ENCODE peak calls at places on chromosomes 4 and X, in six cellular contexts. U is Panc1, P is AG10803, N is HFFc6, G is BE2C, X is psoas muscle. H is an unnamed sample.

GRCh38 chr4:7254736-7255487 is 62.6 kb downstream of the SORCS2 start:
- DNase-seq in P (peak), N (no peak), X (no peak), U (no peak), G (peak), H (peak)

GRCh38 chr4:6085028-6085942 is 67.1 kb upstream of the C4orf50 start:
- DNase-seq in U (no peak), G (no peak), N (no peak), X (no peak), P (no peak), H (no peak)

GRCh38 chr4:57103051-57103450 is 7.1 kb downstream of the IGFBP7 start:
- DNase-seq in U (no peak), N (no peak), G (no peak), X (peak), P (peak), H (no peak)

GRCh38 chr4:171266666-171267065 is 546.5 kb upstream of the GALNTL6 start:
- DNase-seq in X (no peak), U (no peak), N (no peak), P (no peak), G (no peak), H (no peak)

GRCh38 chr4:2154215-2154614 is 87.7 kb downstream of the HAUS3 start:
- DNase-seq in P (no peak), G (no peak), N (no peak), U (no peak), X (no peak), H (no peak)

GRCh38 chr4:150283689-150284088 is 205.4 kb downstream of the DCLK2 start:
- DNase-seq in U (no peak), P (peak), N (peak), G (no peak), X (no peak), H (no peak)

GRCh38 chr4:134243742-134244713 is 42.4 kb upstream of the PABPC4L start:
- DNase-seq in P (no peak), G (peak), X (peak), U (no peak), N (no peak), H (no peak)

GRCh38 chr4:77045490-77045889 is 30.3 kb downstream of the CCNI start:
- DNase-seq in U (no peak), X (no peak), G (no peak), N (no peak), P (no peak), H (peak)

GRCh38 chr4:6451309-6451708 is 21.1 kb downstream of the PPP2R2C start:
- DNase-seq in X (no peak), N (no peak), G (no peak), P (no peak), U (no peak), H (no peak)

GRCh38 chr4:2330119-2331042 is 68.5 kb upstream of the MXD4 start:
- DNase-seq in U (peak), G (no peak), N (peak), P (peak), X (no peak), H (peak)

GRCh38 chr4:98664959-98665358 is 6.5 kb upstream of the TSPAN5 start:
- DNase-seq in U (no peak), X (no peak), G (no peak), P (no peak), N (no peak), H (peak)

GRCh38 chrX:133971586-133971985 is 13.8 kb downstream of the GPC3 start:
- DNase-seq in X (no peak), G (no peak), P (no peak), N (no peak), U (no peak), H (no peak)

GRCh38 chr4:87068591-87069021 is 133.8 kb downstream of the AFF1 start:
- DNase-seq in X (no peak), N (no peak), G (peak), P (no peak), U (no peak), H (no peak)

DNA sequence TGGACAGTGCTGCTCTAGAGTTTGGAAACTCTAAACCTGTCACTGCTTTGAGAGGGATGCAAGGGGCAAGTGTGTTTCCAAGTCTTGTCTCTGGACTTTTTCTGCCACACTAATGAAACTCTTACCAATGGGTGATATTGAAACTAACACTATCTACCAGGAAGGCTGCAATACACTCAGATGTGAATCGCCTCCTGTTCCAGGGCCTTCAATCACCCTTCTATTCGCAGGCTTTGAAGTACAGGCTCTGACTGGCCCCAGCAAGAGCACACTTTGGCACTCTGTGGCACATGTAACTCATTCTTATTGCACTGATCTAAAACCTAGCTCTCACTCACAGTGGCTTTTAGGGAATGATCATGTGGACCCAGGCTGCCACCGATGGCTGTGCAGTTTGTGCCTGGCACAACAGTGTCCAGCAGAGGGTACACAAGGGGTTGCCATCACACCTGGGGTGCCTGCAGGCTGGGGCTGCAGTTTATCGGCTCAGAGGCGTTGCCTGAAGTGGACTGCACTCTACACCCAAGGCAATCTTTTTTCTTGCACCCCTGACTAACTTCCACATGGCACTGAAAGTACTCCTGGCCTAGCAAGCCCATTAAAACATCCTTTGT is 210.8 kb downstream of the MGST2 start:
- DNase-seq in G (no peak), N (no peak), P (no peak), X (no peak), U (no peak), H (no peak)
- TF ChIP-seq CTCF in G (peak), N (no peak), P (no peak), X (no peak), U (no peak), H (no peak)

DNA sequence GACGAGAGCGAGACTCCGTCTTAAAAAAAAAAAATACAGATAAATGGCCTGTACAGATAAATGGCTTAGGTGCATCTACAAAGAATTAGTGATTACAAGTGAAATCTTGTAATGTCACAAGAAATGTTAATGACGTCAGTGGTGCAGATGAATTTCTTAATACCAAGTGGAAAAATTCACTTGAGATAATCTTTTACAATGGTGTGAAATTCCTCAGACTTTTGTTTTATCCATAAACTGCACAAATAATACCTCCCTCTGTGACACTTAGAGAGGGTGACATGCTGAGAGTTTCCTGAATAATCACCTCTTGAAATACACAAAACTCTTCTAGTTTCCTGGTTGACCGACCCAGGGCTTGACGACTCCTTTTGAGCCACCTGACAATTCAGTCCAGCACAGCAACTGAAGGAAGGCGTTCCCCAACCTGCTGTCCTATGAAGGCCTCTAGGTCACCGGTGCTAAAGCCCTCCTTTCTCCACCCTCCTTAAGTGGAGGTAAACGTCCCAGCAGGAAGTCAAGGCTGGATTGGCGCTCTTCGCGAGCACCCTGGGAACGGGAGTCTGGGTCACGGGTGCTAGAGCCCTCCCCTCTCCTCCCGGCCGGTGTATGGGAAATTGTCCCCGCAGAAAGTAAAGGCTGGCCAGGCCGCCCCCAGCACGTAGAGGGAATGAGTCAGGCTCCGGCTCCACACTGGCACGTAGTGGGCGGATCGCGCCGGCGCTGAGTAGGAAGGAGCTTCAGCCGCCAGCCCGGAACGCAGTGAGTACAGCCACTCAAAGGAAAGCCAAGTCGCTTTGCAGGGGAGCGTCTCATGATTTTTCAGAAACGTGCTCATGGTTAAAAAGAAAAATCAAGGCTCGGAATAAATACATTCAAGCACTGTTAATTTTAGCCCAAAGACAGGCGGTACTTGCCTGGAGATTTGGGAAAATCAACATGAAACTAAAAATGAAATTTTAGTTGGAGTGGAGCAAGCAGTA is at the start of gene TMEM144:
- DNase-seq in X (peak), N (peak), P (peak), G (peak), U (peak), H (peak)
- TF ChIP-seq CTCF in X (no peak), N (no peak), P (peak), G (no peak), U (no peak), H (no peak)

GRCh38 chrX:23398570-23398969 is 63.9 kb downstream of the PTCHD1 start:
- DNase-seq in G (no peak), P (no peak), X (no peak), U (no peak), N (no peak), H (no peak)

DNA sequence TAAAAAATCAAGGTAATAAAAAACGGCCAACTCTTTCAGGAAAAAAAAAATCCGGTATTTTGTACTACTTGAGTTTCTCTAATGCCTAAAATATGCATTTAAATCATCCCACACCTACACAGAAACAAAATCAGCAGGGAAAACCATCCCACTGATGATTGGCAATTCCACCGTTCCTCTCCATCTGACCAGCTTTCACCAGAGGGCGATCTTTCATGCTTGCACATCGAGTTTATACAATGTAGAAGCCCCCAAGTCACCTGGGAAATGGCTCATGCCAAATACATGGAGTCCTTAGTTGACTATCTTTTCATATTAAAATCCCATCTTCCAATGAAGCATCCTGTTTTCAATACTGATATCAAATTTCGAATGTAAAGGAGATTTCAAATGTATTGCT is 69.2 kb downstream of the PTCHD1 start:
- DNase-seq in U (no peak), X (no peak), G (peak), P (no peak), N (no peak), H (peak)
- TF ChIP-seq CTCF in U (peak), X (peak), G (peak), P (no peak), N (no peak), H (no peak)

GRCh38 chr4:75432683-75433082 is 81.5 kb downstream of the RCHY1 start:
- DNase-seq in U (peak), N (peak), P (peak), X (no peak), G (peak), H (peak)
- TF ChIP-seq CTCF in U (peak), N (peak), P (peak), X (no peak), G (peak), H (peak)

GRCh38 chr4:8410641-8411271 is 29.8 kb downstream of the ACOX3 start:
- DNase-seq in P (peak), G (peak), U (no peak), N (peak), X (peak), H (peak)
- TF ChIP-seq CTCF in P (peak), G (peak), U (peak), N (peak), X (peak), H (peak)

GRCh38 chr4:38313999-38314561 is 349.9 kb upstream of the KLF3 start:
- DNase-seq in G (no peak), P (peak), X (no peak), N (peak), U (no peak), H (no peak)
- TF ChIP-seq CTCF in G (no peak), P (no peak), X (no peak), N (no peak), U (no peak), H (no peak)

DNA sequence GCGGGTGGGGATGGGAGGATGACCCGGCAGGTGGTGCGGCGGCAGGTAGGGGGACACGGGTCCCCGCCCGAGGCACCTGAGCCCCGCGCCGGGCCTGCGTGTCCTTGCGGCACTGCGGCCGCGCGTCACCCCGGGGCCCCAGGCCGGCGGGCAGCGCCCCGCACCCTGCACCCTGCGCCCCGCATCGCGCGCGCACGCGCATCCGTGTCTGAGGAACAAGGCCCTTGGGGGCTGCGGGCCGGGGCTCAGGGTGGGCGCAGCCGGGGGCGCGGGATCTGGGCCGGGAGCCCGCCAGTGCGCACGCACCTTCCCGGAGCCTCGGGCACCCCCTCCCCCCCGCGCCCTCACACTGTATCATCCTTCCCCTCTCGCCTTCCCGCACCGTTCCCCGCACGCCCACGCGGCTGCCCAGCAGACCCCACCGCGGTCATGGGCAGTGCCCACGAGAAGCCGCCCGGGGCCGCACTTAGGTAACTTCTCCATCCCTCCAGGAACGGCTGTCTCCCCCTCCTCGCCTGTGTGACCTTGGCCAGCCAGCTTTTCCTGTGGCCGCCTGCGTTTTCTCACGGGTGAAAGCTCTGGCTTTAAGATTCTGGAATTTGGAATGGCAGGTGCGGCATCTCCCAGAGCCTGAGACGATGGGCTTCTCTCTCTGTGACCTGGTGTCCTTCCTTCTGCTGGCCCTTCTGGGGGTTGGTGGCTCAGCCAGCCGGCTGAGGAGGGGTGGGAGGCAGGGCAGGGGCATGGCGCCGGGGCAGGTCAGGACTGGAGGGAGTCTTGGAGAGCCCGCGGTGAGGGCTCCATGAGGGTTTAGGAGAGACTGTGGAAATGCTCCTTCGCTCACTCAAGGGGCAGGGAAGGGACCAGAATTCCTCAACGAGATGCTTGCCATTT is 746 bp downstream of the ATP2B3 start:
- DNase-seq in P (no peak), X (no peak), G (no peak), N (no peak), U (no peak), H (no peak)
- TF ChIP-seq CTCF in P (no peak), X (no peak), G (no peak), N (no peak), U (no peak), H (no peak)

GRCh38 chrX:8815460-8816065 is 14.4 kb upstream of the FAM9A start:
- DNase-seq in N (peak), G (peak), X (no peak), U (peak), P (peak), H (peak)

GRCh38 chrX:8823698-8824097 is 22.5 kb upstream of the FAM9A start:
- DNase-seq in G (no peak), U (no peak), N (no peak), P (no peak), X (no peak), H (no peak)

DNA sequence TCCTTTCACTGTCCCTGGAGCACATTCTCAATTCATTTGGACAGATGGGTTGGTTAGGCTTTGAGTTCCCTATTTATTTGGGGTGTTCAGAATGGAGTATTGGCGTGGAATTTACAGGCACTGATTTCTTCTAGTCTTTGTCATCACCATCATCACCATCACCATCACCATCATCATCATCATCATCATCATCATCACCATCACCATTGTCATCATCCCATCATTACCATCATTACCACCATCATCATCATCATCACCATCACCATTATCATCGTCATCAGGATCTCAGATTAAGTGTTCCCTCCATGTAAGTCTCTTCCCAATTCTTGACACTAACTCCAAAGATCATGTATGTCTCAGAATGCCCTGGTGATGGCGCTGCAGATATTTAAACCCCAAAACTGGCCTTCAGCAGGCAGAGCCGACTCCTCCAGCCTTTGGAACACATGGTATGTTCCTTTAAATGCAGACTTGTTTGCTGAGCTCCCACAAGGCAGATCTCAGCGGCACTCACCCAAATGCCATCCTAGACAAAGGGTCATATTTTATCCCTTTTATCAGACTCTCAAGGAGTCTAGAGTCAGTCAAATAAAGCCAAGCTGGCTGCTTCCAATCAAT is 19.8 kb upstream of the FAM9A start:
- DNase-seq in P (peak), N (no peak), X (no peak), U (no peak), G (no peak), H (peak)
- TF ChIP-seq CTCF in P (no peak), N (peak), X (no peak), U (no peak), G (no peak), H (no peak)

H was measured in NB4.